ENCODE peak calls at places on chromosomes 11 and 22, in four cellular contexts. Q is CD8-positive, alpha-beta memory T cell; H is ovary; D is iPS DF 6.9. G is an unnamed sample.

GRCh38 chr11:36510567-36511020 is 522 bp upstream of the TRAF6 start:
- DNase-seq in Q (no peak), H (no peak), D (no peak), G (no peak)

GRCh38 chr11:122103366-122103765 is 12.6 kb downstream of the BLID start:
- DNase-seq in Q (no peak), H (no peak), D (no peak), G (no peak)

GRCh38 chr11:35083181-35084061 is 55.5 kb upstream of the CD44 start:
- DNase-seq in Q (peak; percentile 79), H (peak; percentile 26), D (peak; percentile 7), G (peak; percentile 29)

GRCh38 chr11:74463216-74463615 is 4.1 kb downstream of the KCNE3 start:
- DNase-seq in Q (no peak), H (no peak), D (no peak), G (no peak)

GRCh38 chr11:87851234-87851633 is 324.0 kb downstream of the RAB38 start:
- DNase-seq in Q (no peak), H (no peak), D (no peak), G (no peak)

GRCh38 chr11:13970986-13971385 is 8.5 kb downstream of the SPON1 start:
- DNase-seq in Q (no peak), H (no peak), D (no peak), G (no peak)

GRCh38 chr11:75246006-75246672 is 5.6 kb downstream of the TPBGL start:
- DNase-seq in Q (no peak), H (no peak), D (no peak), G (no peak)

GRCh38 chr11:12214751-12215150 is 104.4 kb downstream of the MICAL2 start:
- DNase-seq in Q (no peak), H (no peak), D (no peak), G (no peak)

GRCh38 chr11:16591157-16591556 is 147.3 kb upstream of the C11orf58 start:
- DNase-seq in Q (no peak), H (no peak), D (no peak), G (no peak)

GRCh38 chr11:124170801-124171586 is 12.2 kb upstream of the OR10D3 start:
- DNase-seq in Q (no peak), H (no peak), D (no peak), G (no peak)

GRCh38 chr22:39148727-39149535 is 3.5 kb downstream of the CBX7 start:
- DNase-seq in Q (peak; percentile 71), H (peak; percentile 83), D (no peak), G (peak; percentile 85)

GRCh38 chr11:57303280-57303989 is 21.3 kb downstream of the TNKS1BP1 start:
- DNase-seq in Q (no peak), H (no peak), D (no peak), G (no peak)

GRCh38 chr11:35049906-35050531 is 89.0 kb upstream of the CD44 start:
- DNase-seq in Q (no peak), H (no peak), D (no peak), G (no peak)

GRCh38 chr11:765025-765801 is 12.1 kb downstream of the GATD1 start:
- DNase-seq in Q (peak; percentile 54), H (peak; percentile 49), D (no peak), G (peak; percentile 70)

GRCh38 chr11:129148487-129148886 is 43.6 kb downstream of the ARHGAP32 start:
- DNase-seq in Q (no peak), H (no peak), D (no peak), G (no peak)

GRCh38 chr11:124415356-124415923 is 9.2 kb downstream of the OR8B4 start:
- DNase-seq in Q (no peak), H (no peak), D (no peak), G (no peak)

GRCh38 chr11:64996710-64997380 is at the start of gene BATF2:
- DNase-seq in Q (no peak), H (peak; percentile 64), D (peak; percentile 68), G (no peak)

GRCh38 chr11:64415996-64416728 is 57.2 kb downstream of the RPS6KA4 start:
- DNase-seq in Q (no peak), H (no peak), D (no peak), G (no peak)

GRCh38 chr11:75342231-75342918 is 9.1 kb downstream of the ARRB1 start:
- DNase-seq in Q (no peak), H (no peak), D (no peak), G (no peak)

GRCh38 chr22:17366329-17366728 is 2.9 kb upstream of the CECR2 start:
- DNase-seq in Q (no peak), H (no peak), D (no peak), G (no peak)
- H3K27me3 ChIP-seq in Q (peaks cover 27% of the 10 kb centered on the region), H (no peaks in the 10 kb centered on the region), D (no peaks in the 10 kb centered on the region), G (peaks cover 25% of the 10 kb centered on the region)

DNA sequence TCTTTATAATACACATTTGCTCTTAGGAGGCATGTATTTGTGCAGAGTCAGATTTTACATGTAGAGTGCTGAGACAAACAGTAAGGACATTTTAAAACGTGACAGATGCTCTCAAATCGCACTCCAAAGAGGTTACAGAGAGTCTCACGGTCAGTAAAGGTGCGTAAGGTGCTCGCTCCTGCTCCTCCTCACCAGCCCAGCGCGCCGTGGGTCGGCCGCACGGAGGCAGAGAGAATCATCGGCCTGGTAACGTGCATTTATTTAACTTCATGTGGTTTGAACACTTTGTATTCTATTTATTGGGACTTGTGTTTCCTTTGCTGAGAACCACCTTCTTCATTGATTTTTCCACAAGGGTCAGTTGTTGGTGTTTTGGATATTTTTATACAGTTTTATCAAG is 900.1 kb downstream of the BRD1 start:
- DNase-seq in Q (no peak), H (no peak), D (no peak), G (no peak)
- H3K27me3 ChIP-seq in Q (no peaks in the 10 kb centered on the region), H (no peaks in the 10 kb centered on the region), D (no peaks in the 10 kb centered on the region), G (no peaks in the 10 kb centered on the region)

GRCh38 chr22:22394589-22394988 is 114.0 kb downstream of the ZNF280B start:
- DNase-seq in Q (no peak), H (no peak), D (no peak), G (no peak)
- H3K27me3 ChIP-seq in Q (no peaks in the 10 kb centered on the region), H (no peaks in the 10 kb centered on the region), D (peaks cover 66% of the 10 kb centered on the region), G (no peaks in the 10 kb centered on the region)

DNA sequence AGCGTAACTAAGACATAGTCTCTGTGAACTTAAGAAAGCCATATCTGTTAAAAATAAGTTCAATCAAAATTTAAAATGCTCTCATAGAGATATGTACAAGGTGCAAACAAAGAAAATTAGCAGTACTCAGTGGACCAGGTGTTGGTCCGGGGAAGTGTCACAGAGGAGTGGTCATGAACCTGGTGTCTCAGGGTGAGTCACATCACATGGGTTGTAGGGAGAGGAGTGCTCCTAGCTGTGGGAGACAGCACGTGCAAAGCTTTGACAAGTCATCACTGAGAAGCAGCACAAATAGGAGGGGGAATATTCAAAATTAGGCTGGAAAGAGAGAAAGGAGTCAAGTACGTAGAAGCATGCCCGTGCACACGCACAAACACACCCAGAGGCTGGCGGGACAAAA is 438.1 kb downstream of the NTM start:
- DNase-seq in Q (no peak), H (no peak), D (no peak), G (no peak)
- H3K27me3 ChIP-seq in Q (no peaks in the 10 kb centered on the region), H (no peaks in the 10 kb centered on the region), D (no peaks in the 10 kb centered on the region), G (no peaks in the 10 kb centered on the region)